ENCODE peak calls at places on chromosome 19, in five cellular contexts. A is MCF 10A, N is H9, K is GM12865, C is sigmoid colon. M is an unnamed sample.
A peak's percentile ranks its signal among the peaks of the same experiment; 100 is the strongest.

GRCh38 chr19:48963371-48964204 is 1.5 kb upstream of the FTL start:
- DNase-seq in A (peak; percentile 54), N (peak; percentile 90), K (peak; percentile 89), C (peak; percentile 95), M (peak; percentile 79)

GRCh38 chr19:2171349-2172145 is 7.8 kb downstream of the DOT1L start:
- DNase-seq in A (no peak), N (peak; percentile 71), K (peak; percentile 95), C (no peak), M (no peak)

GRCh38 chr19:42324655-42325307 is 654 bp upstream of the MEGF8 start:
- DNase-seq in A (no peak), N (no peak), K (no peak), C (no peak), M (no peak)

GRCh38 chr19:10424011-10424637 is 3.8 kb downstream of the PDE4A start:
- DNase-seq in A (peak; percentile 82), N (peak; percentile 89), K (peak; percentile 74), C (peak; percentile 87), M (peak; percentile 74)

GRCh38 chr19:37472165-37472564 is 3.0 kb downstream of the ZNF570 start:
- DNase-seq in A (no peak), N (no peak), K (no peak), C (no peak), M (no peak)

GRCh38 chr19:4130635-4131438 is 6.9 kb upstream of the MAP2K2 start:
- DNase-seq in A (peak; percentile 78), N (no peak), K (no peak), C (no peak), M (no peak)

GRCh38 chr19:4149518-4150288 is 3.7 kb upstream of the CREB3L3 start:
- DNase-seq in A (no peak), N (no peak), K (no peak), C (no peak), M (no peak)

GRCh38 chr19:19294914-19295313 is 21.8 kb upstream of the TM6SF2 start:
- DNase-seq in A (no peak), N (no peak), K (no peak), C (no peak), M (no peak)

GRCh38 chr19:19140476-19140875 is 2.2 kb upstream of the TMEM161A start:
- DNase-seq in A (no peak), N (peak; percentile 22), K (no peak), C (no peak), M (no peak)

GRCh38 chr19:43078311-43078710 is 4.2 kb downstream of the PSG2 start:
- DNase-seq in A (peak; percentile 13), N (no peak), K (no peak), C (no peak), M (no peak)

GRCh38 chr19:50969413-50969760 is at the start of gene KLK6:
- DNase-seq in A (peak; percentile 12), N (peak; percentile 41), K (no peak), C (no peak), M (no peak)

GRCh38 chr19:2648528-2648937 is 54.0 kb downstream of the GNG7 start:
- DNase-seq in A (peak; percentile 80), N (peak; percentile 76), K (peak; percentile 86), C (peak; percentile 80), M (no peak)

GRCh38 chr19:39307822-39308530 is 11.8 kb downstream of the IFNL1 start:
- DNase-seq in A (no peak), N (peak; percentile 67), K (no peak), C (peak; percentile 43), M (no peak)

GRCh38 chr19:12137541-12137940 is 2.6 kb downstream of the ZNF20 start:
- DNase-seq in A (no peak), N (peak; percentile 33), K (peak; percentile 35), C (no peak), M (no peak)

GRCh38 chr19:30685601-30686000 is 313.4 kb downstream of the ZNF536 start:
- DNase-seq in A (no peak), N (no peak), K (no peak), C (peak; percentile 27), M (no peak)

GRCh38 chr19:30688696-30689095 is 316.5 kb downstream of the ZNF536 start:
- DNase-seq in A (no peak), N (no peak), K (no peak), C (peak; percentile 55), M (no peak)

GRCh38 chr19:30684613-30685012 is 312.4 kb downstream of the ZNF536 start:
- DNase-seq in A (no peak), N (no peak), K (no peak), C (peak; percentile 6), M (no peak)

GRCh38 chr19:30686911-30687566 is 314.9 kb downstream of the ZNF536 start:
- DNase-seq in A (no peak), N (no peak), K (no peak), C (peak; percentile 4), M (no peak)

GRCh38 chr19:30686252-30686762 is 314.1 kb downstream of the ZNF536 start:
- DNase-seq in A (no peak), N (no peak), K (no peak), C (peak; percentile 46), M (no peak)
- TF ChIP-seq CTCF in A (no peak), N (peak; percentile 26), K (no peak), C (no peak), M (no peak)

DNA sequence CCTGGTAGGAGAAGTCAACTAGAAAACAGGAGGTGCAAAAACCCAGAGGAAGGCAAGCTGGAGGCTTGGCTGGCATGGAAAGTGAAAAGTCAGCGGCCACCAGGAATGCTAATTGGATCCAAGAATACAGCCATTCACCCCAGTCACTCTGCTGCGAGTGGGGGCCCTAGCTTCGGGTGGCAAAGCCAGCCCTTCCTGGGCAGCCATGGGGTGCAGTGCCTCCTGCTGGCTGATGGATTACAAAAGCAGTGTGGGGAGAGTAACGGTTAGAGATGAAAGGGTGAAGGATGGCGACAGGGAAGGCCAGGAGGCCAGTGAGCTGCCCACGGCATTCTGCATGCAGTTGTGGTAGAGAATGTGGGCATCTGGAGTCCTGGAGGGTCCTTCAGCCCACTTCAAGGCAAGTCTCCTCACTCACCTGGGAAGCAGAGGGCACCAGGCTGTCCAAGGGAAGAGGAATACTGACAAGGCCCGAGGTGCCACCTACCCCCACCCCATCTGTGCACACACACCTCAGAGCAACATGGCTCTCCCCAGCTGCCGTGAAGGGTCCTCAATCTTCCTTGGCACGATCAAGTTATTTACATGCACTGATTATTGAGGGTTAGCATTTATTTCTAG is 20.3 kb upstream of the EPHX3 start:
- DNase-seq in A (peak; percentile 65), N (peak; percentile 44), K (no peak), C (no peak), M (no peak)
- TF ChIP-seq CTCF in A (peak; percentile 27), N (peak; percentile 62), K (peak; percentile 28), C (no peak), M (no peak)

GRCh38 chr19:33947565-33947964 is 150.9 kb downstream of the KCTD15 start:
- DNase-seq in A (peak; percentile 18), N (no peak), K (peak; percentile 10), C (no peak), M (no peak)
- TF ChIP-seq CTCF in A (peak; percentile 4), N (peak; percentile 54), K (peak; percentile 21), C (no peak), M (no peak)

GRCh38 chr19:46972301-46972700 is 47.3 kb upstream of the NPAS1 start:
- DNase-seq in A (no peak), N (no peak), K (no peak), C (no peak), M (no peak)
- TF ChIP-seq CTCF in A (no peak), N (no peak), K (no peak), C (no peak), M (no peak)

GRCh38 chr19:55160986-55161365 is 3.4 kb upstream of the TNNI3 start:
- DNase-seq in A (no peak), N (no peak), K (no peak), C (no peak), M (no peak)
- TF ChIP-seq CTCF in A (no peak), N (no peak), K (no peak), C (no peak), M (no peak)

DNA sequence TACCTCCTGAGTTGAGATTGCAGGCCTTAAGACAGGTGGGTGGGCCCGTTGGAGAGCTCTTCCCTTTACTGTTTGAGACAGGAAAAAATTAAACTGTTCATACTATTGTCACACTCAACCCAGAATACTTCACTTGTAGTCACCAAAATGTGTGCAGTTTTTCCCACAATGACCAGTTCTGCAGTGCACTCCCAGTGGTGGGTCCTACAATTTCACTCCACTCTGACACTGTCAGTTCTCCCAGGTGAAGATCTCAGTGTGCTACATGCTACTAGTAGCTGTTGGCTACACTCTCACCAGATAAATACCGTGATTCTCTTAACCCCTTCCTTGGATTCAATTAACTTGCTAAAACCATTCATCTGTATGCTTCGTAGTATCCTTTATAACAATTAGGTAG is 2.9 kb downstream of the ZNF665 start:
- DNase-seq in A (no peak), N (no peak), K (no peak), C (no peak), M (no peak)
- TF ChIP-seq CTCF in A (no peak), N (no peak), K (no peak), C (no peak), M (no peak)

M was measured in omental fat pad.